ENCODE peak calls at places on chromosome 12, in seven cellular contexts. One of them, this sample, is unnamed. For H3K36me3, the result is how much of the 10 kb centered on the place peaks cover.

GRCh38 chr12:5096241-5096880 is 52.7 kb downstream of the KCNA5 start:
- DNase-seq in PC-3: peak
- DNase-seq in pancreas: no peak
- DNase-seq in bronchial epithelial cell: peak
- DNase-seq in brain microvascular endothelial cell: peak
- DNase-seq in CD8-positive, alpha-beta memory T cell: no peak
- DNase-seq in left ventricle myocardium inferior: no peak
- DNase-seq in this sample: peak

GRCh38 chr12:4134434-4134762 is 139.2 kb upstream of the CCND2 start:
- DNase-seq in bronchial epithelial cell: no peak
- DNase-seq in PC-3: no peak
- DNase-seq in pancreas: no peak
- DNase-seq in brain microvascular endothelial cell: no peak
- DNase-seq in CD8-positive, alpha-beta memory T cell: no peak
- DNase-seq in left ventricle myocardium inferior: no peak
- DNase-seq in this sample: peak

GRCh38 chr12:116610971-116611541 is 51.9 kb downstream of the MAP1LC3B2 start:
- DNase-seq in pancreas: no peak
- DNase-seq in PC-3: peak
- DNase-seq in CD8-positive, alpha-beta memory T cell: no peak
- DNase-seq in left ventricle myocardium inferior: peak
- DNase-seq in bronchial epithelial cell: no peak
- DNase-seq in brain microvascular endothelial cell: no peak
- DNase-seq in this sample: no peak

GRCh38 chr12:11686135-11686534 is 36.7 kb downstream of the ETV6 start:
- DNase-seq in PC-3: no peak
- DNase-seq in bronchial epithelial cell: no peak
- DNase-seq in brain microvascular endothelial cell: no peak
- DNase-seq in pancreas: no peak
- DNase-seq in left ventricle myocardium inferior: no peak
- DNase-seq in CD8-positive, alpha-beta memory T cell: no peak
- DNase-seq in this sample: no peak

GRCh38 chr12:12333980-12334709 is 15.9 kb downstream of the MANSC1 start:
- DNase-seq in PC-3: peak
- DNase-seq in brain microvascular endothelial cell: peak
- DNase-seq in CD8-positive, alpha-beta memory T cell: peak
- DNase-seq in bronchial epithelial cell: no peak
- DNase-seq in left ventricle myocardium inferior: peak
- DNase-seq in pancreas: no peak
- DNase-seq in this sample: peak

GRCh38 chr12:50314629-50315312 is 31.5 kb upstream of the LIMA1 start:
- DNase-seq in CD8-positive, alpha-beta memory T cell: peak
- DNase-seq in left ventricle myocardium inferior: no peak
- DNase-seq in PC-3: peak
- DNase-seq in bronchial epithelial cell: peak
- DNase-seq in pancreas: no peak
- DNase-seq in brain microvascular endothelial cell: peak
- DNase-seq in this sample: peak

GRCh38 chr12:55965941-55966407 is at the start of gene PMEL:
- DNase-seq in left ventricle myocardium inferior: no peak
- DNase-seq in bronchial epithelial cell: no peak
- DNase-seq in PC-3: no peak
- DNase-seq in pancreas: no peak
- DNase-seq in CD8-positive, alpha-beta memory T cell: no peak
- DNase-seq in brain microvascular endothelial cell: no peak
- DNase-seq in this sample: peak

GRCh38 chr12:51322452-51322851 is 1.5 kb downstream of the BIN2 start:
- DNase-seq in left ventricle myocardium inferior: no peak
- DNase-seq in brain microvascular endothelial cell: no peak
- DNase-seq in CD8-positive, alpha-beta memory T cell: no peak
- DNase-seq in PC-3: no peak
- DNase-seq in bronchial epithelial cell: no peak
- DNase-seq in pancreas: no peak
- DNase-seq in this sample: no peak

GRCh38 chr12:79983969-79984629 is 49.2 kb upstream of the PPP1R12A start:
- DNase-seq in pancreas: no peak
- DNase-seq in PC-3: peak
- DNase-seq in brain microvascular endothelial cell: peak
- DNase-seq in CD8-positive, alpha-beta memory T cell: no peak
- DNase-seq in left ventricle myocardium inferior: no peak
- DNase-seq in bronchial epithelial cell: peak
- DNase-seq in this sample: no peak

GRCh38 chr12:111068281-111068680 is 147.9 kb upstream of the MYL2 start:
- DNase-seq in pancreas: no peak
- DNase-seq in CD8-positive, alpha-beta memory T cell: peak
- DNase-seq in bronchial epithelial cell: no peak
- DNase-seq in PC-3: no peak
- DNase-seq in brain microvascular endothelial cell: no peak
- DNase-seq in left ventricle myocardium inferior: no peak
- DNase-seq in this sample: no peak

GRCh38 chr12:4164591-4165558 is 108.7 kb upstream of the CCND2 start:
- DNase-seq in brain microvascular endothelial cell: peak
- DNase-seq in PC-3: no peak
- DNase-seq in CD8-positive, alpha-beta memory T cell: peak
- DNase-seq in bronchial epithelial cell: peak
- DNase-seq in pancreas: peak
- DNase-seq in left ventricle myocardium inferior: peak
- DNase-seq in this sample: peak

GRCh38 chr12:99154264-99154982 is 493.1 kb upstream of the GARIN6 start:
- DNase-seq in pancreas: no peak
- DNase-seq in brain microvascular endothelial cell: no peak
- DNase-seq in bronchial epithelial cell: no peak
- DNase-seq in CD8-positive, alpha-beta memory T cell: no peak
- DNase-seq in left ventricle myocardium inferior: no peak
- DNase-seq in PC-3: no peak
- DNase-seq in this sample: no peak

GRCh38 chr12:78530065-78530765 is 334.4 kb upstream of the SYT1 start:
- DNase-seq in brain microvascular endothelial cell: peak
- DNase-seq in bronchial epithelial cell: peak
- DNase-seq in pancreas: no peak
- DNase-seq in CD8-positive, alpha-beta memory T cell: no peak
- DNase-seq in PC-3: no peak
- DNase-seq in left ventricle myocardium inferior: no peak
- DNase-seq in this sample: no peak

GRCh38 chr12:106841471-106842302 is 67.2 kb downstream of the RIC8B start:
- DNase-seq in CD8-positive, alpha-beta memory T cell: peak
- DNase-seq in pancreas: no peak
- DNase-seq in bronchial epithelial cell: peak
- DNase-seq in PC-3: peak
- DNase-seq in left ventricle myocardium inferior: no peak
- DNase-seq in brain microvascular endothelial cell: peak
- DNase-seq in this sample: peak

GRCh38 chr12:75042125-75042524 is 167.5 kb downstream of the KCNC2 start:
- DNase-seq in brain microvascular endothelial cell: no peak
- DNase-seq in left ventricle myocardium inferior: no peak
- DNase-seq in CD8-positive, alpha-beta memory T cell: no peak
- DNase-seq in bronchial epithelial cell: no peak
- DNase-seq in pancreas: no peak
- DNase-seq in PC-3: no peak
- DNase-seq in this sample: no peak
- H3K36me3 ChIP-seq in brain microvascular endothelial cell: under half
- H3K36me3 ChIP-seq in left ventricle myocardium inferior: under half
- H3K36me3 ChIP-seq in CD8-positive, alpha-beta memory T cell: under half
- H3K36me3 ChIP-seq in bronchial epithelial cell: under half
- H3K36me3 ChIP-seq in pancreas: under half
- H3K36me3 ChIP-seq in PC-3: under half
- H3K36me3 ChIP-seq in this sample: under half

DNA sequence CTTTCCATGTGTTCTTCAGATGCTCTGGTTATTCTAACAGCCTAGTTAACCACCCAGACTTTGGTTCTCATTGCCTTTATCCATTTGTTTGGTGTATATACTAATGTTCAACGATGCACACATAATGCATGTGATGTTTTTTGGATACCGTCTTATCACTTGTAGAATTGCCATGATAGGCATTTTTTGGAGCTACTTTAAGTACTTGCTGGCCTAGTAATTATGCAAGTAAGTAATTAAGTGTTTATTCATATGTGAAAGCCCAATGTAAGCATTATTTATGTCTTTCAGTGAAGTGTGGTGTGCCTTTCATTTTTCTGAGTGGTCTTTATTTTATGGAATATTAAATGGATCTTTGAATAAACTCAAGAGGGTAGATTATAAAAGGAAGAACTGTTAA is 14.2 kb downstream of the RAP1B start:
- DNase-seq in CD8-positive, alpha-beta memory T cell: no peak
- DNase-seq in bronchial epithelial cell: no peak
- DNase-seq in PC-3: no peak
- DNase-seq in left ventricle myocardium inferior: no peak
- DNase-seq in pancreas: no peak
- DNase-seq in brain microvascular endothelial cell: no peak
- DNase-seq in this sample: no peak
- H3K36me3 ChIP-seq in CD8-positive, alpha-beta memory T cell: under half
- H3K36me3 ChIP-seq in bronchial epithelial cell: under half
- H3K36me3 ChIP-seq in PC-3: under half
- H3K36me3 ChIP-seq in left ventricle myocardium inferior: under half
- H3K36me3 ChIP-seq in pancreas: under half
- H3K36me3 ChIP-seq in brain microvascular endothelial cell: under half
- H3K36me3 ChIP-seq in this sample: under half

DNA sequence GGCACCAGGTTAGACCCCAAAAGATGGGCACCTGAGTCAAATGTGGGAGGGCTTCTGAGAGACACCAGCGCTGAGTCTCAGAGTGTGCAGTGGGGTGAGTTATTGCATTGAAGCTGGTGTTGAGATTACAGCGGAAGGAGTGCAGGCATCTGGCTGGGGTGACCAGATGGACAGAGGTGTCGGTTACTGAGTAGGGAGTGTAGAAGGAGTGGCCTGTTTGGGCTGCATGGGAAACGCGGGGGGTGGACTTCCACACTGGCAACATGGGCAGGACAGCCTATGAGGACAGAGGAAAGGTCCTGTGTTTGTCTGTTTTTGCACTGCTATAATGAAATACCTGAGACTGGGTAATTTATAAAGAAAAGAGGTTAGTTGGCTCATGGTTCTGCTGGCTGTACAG is 45.2 kb downstream of the PLXNC1 start:
- DNase-seq in CD8-positive, alpha-beta memory T cell: no peak
- DNase-seq in left ventricle myocardium inferior: no peak
- DNase-seq in pancreas: no peak
- DNase-seq in bronchial epithelial cell: no peak
- DNase-seq in brain microvascular endothelial cell: no peak
- DNase-seq in PC-3: no peak
- DNase-seq in this sample: no peak
- H3K36me3 ChIP-seq in CD8-positive, alpha-beta memory T cell: under half
- H3K36me3 ChIP-seq in left ventricle myocardium inferior: under half
- H3K36me3 ChIP-seq in pancreas: under half
- H3K36me3 ChIP-seq in bronchial epithelial cell: under half
- H3K36me3 ChIP-seq in brain microvascular endothelial cell: under half
- H3K36me3 ChIP-seq in PC-3: under half
- H3K36me3 ChIP-seq in this sample: under half

GRCh38 chr12:132024758-132025157 is 75.0 kb downstream of the EP400 start:
- DNase-seq in CD8-positive, alpha-beta memory T cell: no peak
- DNase-seq in left ventricle myocardium inferior: no peak
- DNase-seq in bronchial epithelial cell: no peak
- DNase-seq in PC-3: no peak
- DNase-seq in pancreas: no peak
- DNase-seq in brain microvascular endothelial cell: no peak
- DNase-seq in this sample: no peak

GRCh38 chr12:132026796-132027500 is 77.2 kb downstream of the EP400 start:
- DNase-seq in pancreas: no peak
- DNase-seq in CD8-positive, alpha-beta memory T cell: no peak
- DNase-seq in left ventricle myocardium inferior: no peak
- DNase-seq in bronchial epithelial cell: no peak
- DNase-seq in brain microvascular endothelial cell: no peak
- DNase-seq in PC-3: no peak
- DNase-seq in this sample: no peak

GRCh38 chr12:132023658-132024057 is 73.9 kb downstream of the EP400 start:
- DNase-seq in brain microvascular endothelial cell: no peak
- DNase-seq in CD8-positive, alpha-beta memory T cell: no peak
- DNase-seq in left ventricle myocardium inferior: peak
- DNase-seq in PC-3: no peak
- DNase-seq in pancreas: no peak
- DNase-seq in bronchial epithelial cell: no peak
- DNase-seq in this sample: no peak

GRCh38 chr12:132026061-132026795 is 76.5 kb downstream of the EP400 start:
- DNase-seq in bronchial epithelial cell: no peak
- DNase-seq in left ventricle myocardium inferior: no peak
- DNase-seq in CD8-positive, alpha-beta memory T cell: no peak
- DNase-seq in brain microvascular endothelial cell: no peak
- DNase-seq in pancreas: no peak
- DNase-seq in PC-3: no peak
- DNase-seq in this sample: no peak

GRCh38 chr12:132025526-132025925 is 75.8 kb downstream of the EP400 start:
- DNase-seq in PC-3: no peak
- DNase-seq in pancreas: no peak
- DNase-seq in brain microvascular endothelial cell: no peak
- DNase-seq in bronchial epithelial cell: no peak
- DNase-seq in CD8-positive, alpha-beta memory T cell: no peak
- DNase-seq in left ventricle myocardium inferior: no peak
- DNase-seq in this sample: no peak
- H3K36me3 ChIP-seq in PC-3: half or more
- H3K36me3 ChIP-seq in pancreas: half or more
- H3K36me3 ChIP-seq in brain microvascular endothelial cell: half or more
- H3K36me3 ChIP-seq in bronchial epithelial cell: under half
- H3K36me3 ChIP-seq in CD8-positive, alpha-beta memory T cell: half or more
- H3K36me3 ChIP-seq in left ventricle myocardium inferior: half or more
- H3K36me3 ChIP-seq in this sample: half or more

DNA sequence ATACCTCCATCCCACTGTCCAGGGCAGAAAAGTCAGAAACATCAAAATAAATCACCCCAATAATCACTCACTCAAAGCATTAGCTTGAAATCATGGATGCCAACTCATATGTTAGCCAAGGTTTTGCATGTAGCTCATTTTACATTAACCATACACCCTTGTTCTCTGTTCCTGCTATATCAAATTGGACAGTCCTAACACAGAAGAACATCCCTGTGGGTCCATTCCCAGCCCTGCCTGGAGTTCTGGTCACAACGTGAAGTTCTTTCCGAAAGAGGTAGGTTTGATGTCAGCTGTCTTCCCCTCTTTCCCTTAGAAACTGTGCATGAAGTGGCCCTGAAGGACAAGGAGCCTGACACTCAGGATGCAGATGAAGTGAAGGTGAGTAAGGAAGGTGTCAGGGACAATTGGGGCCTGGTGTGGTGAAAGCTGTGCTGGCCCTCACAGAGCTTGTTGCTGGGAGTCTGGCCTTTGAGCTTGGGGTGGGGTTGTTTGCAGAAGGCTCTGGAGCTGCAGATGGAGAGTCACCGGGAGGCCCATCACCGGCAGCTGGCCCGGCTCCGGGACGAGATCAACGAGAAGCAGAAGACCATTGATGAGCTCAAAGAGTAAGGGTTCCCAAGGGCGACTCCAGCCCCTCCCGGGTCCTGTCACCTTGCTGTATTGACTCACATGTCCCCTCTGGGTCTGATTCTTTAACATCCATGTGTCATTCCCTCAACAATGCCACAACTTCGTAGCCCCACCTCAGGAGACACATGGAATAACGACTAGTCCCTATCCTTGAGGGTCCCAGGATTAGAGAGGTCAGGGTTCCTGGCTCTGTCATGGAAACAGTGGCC is 15.0 kb upstream of the PIP4K2C start:
- DNase-seq in PC-3: no peak
- DNase-seq in bronchial epithelial cell: no peak
- DNase-seq in CD8-positive, alpha-beta memory T cell: no peak
- DNase-seq in left ventricle myocardium inferior: no peak
- DNase-seq in pancreas: no peak
- DNase-seq in brain microvascular endothelial cell: no peak
- DNase-seq in this sample: no peak
- H3K36me3 ChIP-seq in PC-3: under half
- H3K36me3 ChIP-seq in bronchial epithelial cell: under half
- H3K36me3 ChIP-seq in CD8-positive, alpha-beta memory T cell: under half
- H3K36me3 ChIP-seq in left ventricle myocardium inferior: under half
- H3K36me3 ChIP-seq in pancreas: under half
- H3K36me3 ChIP-seq in brain microvascular endothelial cell: under half
- H3K36me3 ChIP-seq in this sample: under half